ENCODE peak calls at places on chromosomes 12 and 14, in four cellular contexts. One of them, this sample, is unnamed.

GRCh38 chr12:104815935-104816334 is 142.2 kb downstream of the SLC41A2 start:
- DNase-seq in fibroblast of pulmonary artery: no peak
- DNase-seq in neural crest cell: no peak
- DNase-seq in ACHN: no peak
- DNase-seq in this sample: no peak

GRCh38 chr14:100824156-100824555 is 1.8 kb upstream of the MEG3 start:
- DNase-seq in fibroblast of pulmonary artery: peak
- DNase-seq in neural crest cell: no peak
- DNase-seq in ACHN: no peak
- DNase-seq in this sample: no peak

GRCh38 chr14:71116206-71117122 is 209.2 kb downstream of the PCNX1 start:
- DNase-seq in ACHN: no peak
- DNase-seq in fibroblast of pulmonary artery: no peak
- DNase-seq in neural crest cell: no peak
- DNase-seq in this sample: no peak

GRCh38 chr14:72741836-72742681 is 151.8 kb downstream of the DPF3 start:
- DNase-seq in neural crest cell: no peak
- DNase-seq in fibroblast of pulmonary artery: peak
- DNase-seq in ACHN: no peak
- DNase-seq in this sample: no peak

GRCh38 chr12:8698132-8698829 is 490 bp downstream of the RIMKLB start:
- DNase-seq in ACHN: peak
- DNase-seq in neural crest cell: peak
- DNase-seq in fibroblast of pulmonary artery: peak
- DNase-seq in this sample: peak

GRCh38 chr14:60161176-60162107 is 3.8 kb downstream of the DHRS7 start:
- DNase-seq in ACHN: no peak
- DNase-seq in fibroblast of pulmonary artery: peak
- DNase-seq in neural crest cell: no peak
- DNase-seq in this sample: no peak

GRCh38 chr12:33752854-33753253 is 269.4 kb upstream of the ALG10 start:
- DNase-seq in ACHN: no peak
- DNase-seq in fibroblast of pulmonary artery: no peak
- DNase-seq in neural crest cell: no peak
- DNase-seq in this sample: no peak

GRCh38 chr12:152440-152839 is 61.5 kb downstream of the SLC6A12 start:
- DNase-seq in fibroblast of pulmonary artery: peak
- DNase-seq in neural crest cell: no peak
- DNase-seq in ACHN: no peak
- DNase-seq in this sample: no peak

GRCh38 chr14:65658202-65658601 is 245.7 kb downstream of the FUT8 start:
- DNase-seq in neural crest cell: no peak
- DNase-seq in fibroblast of pulmonary artery: peak
- DNase-seq in ACHN: no peak
- DNase-seq in this sample: no peak

GRCh38 chr14:93115920-93116675 is at the start of gene ITPK1:
- DNase-seq in fibroblast of pulmonary artery: peak
- DNase-seq in ACHN: peak
- DNase-seq in neural crest cell: peak
- DNase-seq in this sample: peak

GRCh38 chr12:131245564-131246355 is 292.1 kb downstream of the ADGRD1 start:
- DNase-seq in fibroblast of pulmonary artery: no peak
- DNase-seq in ACHN: no peak
- DNase-seq in neural crest cell: no peak
- DNase-seq in this sample: no peak

GRCh38 chr12:82361461-82361915 is 3.2 kb downstream of the METTL25 start:
- DNase-seq in fibroblast of pulmonary artery: no peak
- DNase-seq in ACHN: no peak
- DNase-seq in neural crest cell: no peak
- DNase-seq in this sample: no peak

GRCh38 chr12:24899503-24900098 is 49.3 kb downstream of the BCAT1 start:
- DNase-seq in fibroblast of pulmonary artery: no peak
- DNase-seq in neural crest cell: no peak
- DNase-seq in ACHN: no peak
- DNase-seq in this sample: no peak

GRCh38 chr12:57899010-57899662 is 42.2 kb upstream of the ATP23 start:
- DNase-seq in neural crest cell: no peak
- DNase-seq in fibroblast of pulmonary artery: peak
- DNase-seq in ACHN: peak
- DNase-seq in this sample: no peak